ENCODE peak calls at places on chromosomes 4 and X, in eight cellular contexts. One of them, this sample, is unnamed.

GRCh38 chrX:41672643-41673042 is 16.1 kb upstream of the GPR34 start:
- DNase-seq in uterus: no peak
- DNase-seq in Right ventricle myocardium superior: no peak
- DNase-seq in occipital lobe: no peak
- DNase-seq in astrocyte: no peak
- DNase-seq in heart right ventricle: no peak
- DNase-seq in keratinocyte: no peak
- DNase-seq in adipocyte: no peak
- DNase-seq in this sample: no peak

GRCh38 chr4:2074588-2074987 is 15.5 kb downstream of the NAT8L start:
- DNase-seq in uterus: no peak
- DNase-seq in Right ventricle myocardium superior: no peak
- DNase-seq in occipital lobe: no peak
- DNase-seq in astrocyte: no peak
- DNase-seq in heart right ventricle: no peak
- DNase-seq in keratinocyte: no peak
- DNase-seq in adipocyte: no peak
- DNase-seq in this sample: no peak

GRCh38 chr4:3873446-3874415 is 107.5 kb downstream of the ADRA2C start:
- DNase-seq in uterus: no peak
- DNase-seq in Right ventricle myocardium superior: no peak
- DNase-seq in occipital lobe: no peak
- DNase-seq in astrocyte: no peak
- DNase-seq in heart right ventricle: no peak
- DNase-seq in keratinocyte: no peak
- DNase-seq in adipocyte: no peak
- DNase-seq in this sample: no peak

GRCh38 chrX:24987731-24988130 is 28.0 kb downstream of the ARX start:
- DNase-seq in uterus: no peak
- DNase-seq in Right ventricle myocardium superior: no peak
- DNase-seq in occipital lobe: no peak
- DNase-seq in astrocyte: no peak
- DNase-seq in heart right ventricle: no peak
- DNase-seq in keratinocyte: no peak
- DNase-seq in adipocyte: no peak
- DNase-seq in this sample: no peak

GRCh38 chr4:117965608-117966007 is 68.7 kb upstream of the NDST3 start:
- DNase-seq in uterus: no peak
- DNase-seq in Right ventricle myocardium superior: no peak
- DNase-seq in occipital lobe: no peak
- DNase-seq in astrocyte: no peak
- DNase-seq in heart right ventricle: no peak
- DNase-seq in keratinocyte: no peak
- DNase-seq in adipocyte: peak; percentile 11
- DNase-seq in this sample: no peak

GRCh38 chr4:69713593-69713992 is 46.8 kb downstream of the SULT1B1 start:
- DNase-seq in uterus: no peak
- DNase-seq in Right ventricle myocardium superior: no peak
- DNase-seq in occipital lobe: no peak
- DNase-seq in astrocyte: no peak
- DNase-seq in heart right ventricle: no peak
- DNase-seq in keratinocyte: no peak
- DNase-seq in adipocyte: peak; percentile 73
- DNase-seq in this sample: peak; percentile 22

GRCh38 chr4:108355523-108356208 is 186.9 kb upstream of the LEF1 start:
- DNase-seq in uterus: no peak
- DNase-seq in Right ventricle myocardium superior: no peak
- DNase-seq in occipital lobe: no peak
- DNase-seq in astrocyte: peak; percentile 30
- DNase-seq in heart right ventricle: no peak
- DNase-seq in keratinocyte: no peak
- DNase-seq in adipocyte: no peak
- DNase-seq in this sample: no peak

GRCh38 chr4:78770091-78770642 is 6.0 kb upstream of the BMP2K start:
- DNase-seq in uterus: no peak
- DNase-seq in Right ventricle myocardium superior: no peak
- DNase-seq in occipital lobe: no peak
- DNase-seq in astrocyte: no peak
- DNase-seq in heart right ventricle: no peak
- DNase-seq in keratinocyte: no peak
- DNase-seq in adipocyte: no peak
- DNase-seq in this sample: no peak

GRCh38 chr4:52982246-52982950 is 120.3 kb downstream of the RASL11B start:
- DNase-seq in uterus: no peak
- DNase-seq in Right ventricle myocardium superior: no peak
- DNase-seq in occipital lobe: no peak
- DNase-seq in astrocyte: peak; percentile 32
- DNase-seq in heart right ventricle: no peak
- DNase-seq in keratinocyte: no peak
- DNase-seq in adipocyte: peak; percentile 83
- DNase-seq in this sample: no peak

GRCh38 chrX:15475021-15475420 is 18.1 kb downstream of the PIR start:
- DNase-seq in uterus: no peak
- DNase-seq in Right ventricle myocardium superior: no peak
- DNase-seq in occipital lobe: no peak
- DNase-seq in astrocyte: peak; percentile 47
- DNase-seq in heart right ventricle: no peak
- DNase-seq in keratinocyte: peak; percentile 38
- DNase-seq in adipocyte: no peak
- DNase-seq in this sample: peak; percentile 83

GRCh38 chrX:48905090-48905790 is 6.2 kb downstream of the SLC35A2 start:
- DNase-seq in uterus: no peak
- DNase-seq in Right ventricle myocardium superior: no peak
- DNase-seq in occipital lobe: no peak
- DNase-seq in astrocyte: no peak
- DNase-seq in heart right ventricle: no peak
- DNase-seq in keratinocyte: no peak
- DNase-seq in adipocyte: no peak
- DNase-seq in this sample: no peak

This sample was measured in epithelial cell of prostate.